ENCODE peak calls at places on chromosomes 2 and 18, in seven cellular contexts. One of them, this sample, is unnamed.

GRCh38 chr2:144694456-144694855 is 174.5 kb upstream of the ZEB2 start:
- DNase-seq in GM10248: no peak
- DNase-seq in neural crest cell: no peak
- DNase-seq in CD8-positive, alpha-beta T cell: no peak
- DNase-seq in nephron progenitor cell: no peak
- DNase-seq in Calu3: no peak
- DNase-seq in osteoblast: no peak
- DNase-seq in this sample: no peak

GRCh38 chr2:148814143-148814852 is 60.7 kb upstream of the KIF5C start:
- DNase-seq in GM10248: no peak
- DNase-seq in neural crest cell: no peak
- DNase-seq in CD8-positive, alpha-beta T cell: no peak
- DNase-seq in nephron progenitor cell: no peak
- DNase-seq in Calu3: peak
- DNase-seq in osteoblast: no peak
- DNase-seq in this sample: no peak

GRCh38 chr2:62672601-62673000 is 32.9 kb upstream of the EHBP1 start:
- DNase-seq in GM10248: no peak
- DNase-seq in neural crest cell: no peak
- DNase-seq in CD8-positive, alpha-beta T cell: no peak
- DNase-seq in nephron progenitor cell: peak
- DNase-seq in Calu3: peak
- DNase-seq in osteoblast: peak
- DNase-seq in this sample: no peak

GRCh38 chr2:9430316-9431293 is 7.2 kb downstream of the CPSF3 start:
- DNase-seq in GM10248: no peak
- DNase-seq in neural crest cell: no peak
- DNase-seq in CD8-positive, alpha-beta T cell: no peak
- DNase-seq in nephron progenitor cell: no peak
- DNase-seq in Calu3: no peak
- DNase-seq in osteoblast: no peak
- DNase-seq in this sample: no peak

GRCh38 chr2:25618676-25619075 is 54.7 kb downstream of the DTNB start:
- DNase-seq in GM10248: no peak
- DNase-seq in neural crest cell: no peak
- DNase-seq in CD8-positive, alpha-beta T cell: no peak
- DNase-seq in nephron progenitor cell: no peak
- DNase-seq in Calu3: peak
- DNase-seq in osteoblast: peak
- DNase-seq in this sample: no peak

GRCh38 chr2:177843188-177843587 is 229.4 kb downstream of the PDE11A start:
- DNase-seq in GM10248: no peak
- DNase-seq in neural crest cell: no peak
- DNase-seq in CD8-positive, alpha-beta T cell: no peak
- DNase-seq in nephron progenitor cell: no peak
- DNase-seq in Calu3: no peak
- DNase-seq in osteoblast: no peak
- DNase-seq in this sample: no peak

GRCh38 chr2:39492095-39492590 is 55.1 kb upstream of the MAP4K3 start:
- DNase-seq in GM10248: peak
- DNase-seq in neural crest cell: no peak
- DNase-seq in CD8-positive, alpha-beta T cell: no peak
- DNase-seq in nephron progenitor cell: no peak
- DNase-seq in Calu3: peak
- DNase-seq in osteoblast: peak
- DNase-seq in this sample: no peak

GRCh38 chr2:96262306-96262705 is 3.5 kb downstream of the TMEM127 start:
- DNase-seq in GM10248: no peak
- DNase-seq in neural crest cell: no peak
- DNase-seq in CD8-positive, alpha-beta T cell: no peak
- DNase-seq in nephron progenitor cell: no peak
- DNase-seq in Calu3: no peak
- DNase-seq in osteoblast: no peak
- DNase-seq in this sample: no peak

GRCh38 chr2:227147023-227147422 is 17.0 kb downstream of the COL4A4 start:
- DNase-seq in GM10248: no peak
- DNase-seq in neural crest cell: no peak
- DNase-seq in CD8-positive, alpha-beta T cell: no peak
- DNase-seq in nephron progenitor cell: no peak
- DNase-seq in Calu3: no peak
- DNase-seq in osteoblast: no peak
- DNase-seq in this sample: no peak

GRCh38 chr18:10197097-10197496 is 257.3 kb upstream of the APCDD1 start:
- DNase-seq in GM10248: no peak
- DNase-seq in neural crest cell: no peak
- DNase-seq in CD8-positive, alpha-beta T cell: no peak
- DNase-seq in nephron progenitor cell: no peak
- DNase-seq in Calu3: peak
- DNase-seq in osteoblast: no peak
- DNase-seq in this sample: no peak

GRCh38 chr18:57447154-57447621 is 12.0 kb downstream of the ONECUT2 start:
- DNase-seq in GM10248: no peak
- DNase-seq in neural crest cell: peak
- DNase-seq in CD8-positive, alpha-beta T cell: no peak
- DNase-seq in nephron progenitor cell: peak
- DNase-seq in Calu3: peak
- DNase-seq in osteoblast: peak
- DNase-seq in this sample: peak

GRCh38 chr18:48855422-48856377 is 95.1 kb downstream of the SMAD7 start:
- DNase-seq in GM10248: no peak
- DNase-seq in neural crest cell: no peak
- DNase-seq in CD8-positive, alpha-beta T cell: no peak
- DNase-seq in nephron progenitor cell: no peak
- DNase-seq in Calu3: no peak
- DNase-seq in osteoblast: no peak
- DNase-seq in this sample: no peak

GRCh38 chr2:64722645-64723044 is 68.9 kb upstream of the SERTAD2 start:
- DNase-seq in GM10248: no peak
- DNase-seq in neural crest cell: no peak
- DNase-seq in CD8-positive, alpha-beta T cell: no peak
- DNase-seq in nephron progenitor cell: no peak
- DNase-seq in Calu3: no peak
- DNase-seq in osteoblast: no peak
- DNase-seq in this sample: no peak

GRCh38 chr2:78431241-78431640 is 594.3 kb upstream of the REG3G start:
- DNase-seq in GM10248: no peak
- DNase-seq in neural crest cell: no peak
- DNase-seq in CD8-positive, alpha-beta T cell: no peak
- DNase-seq in nephron progenitor cell: no peak
- DNase-seq in Calu3: no peak
- DNase-seq in osteoblast: no peak
- DNase-seq in this sample: no peak
- TF ChIP-seq CTCF in GM10248: no peak
- TF ChIP-seq CTCF in neural crest cell: no peak
- TF ChIP-seq CTCF in CD8-positive, alpha-beta T cell: no peak
- TF ChIP-seq CTCF in nephron progenitor cell: no peak
- TF ChIP-seq CTCF in Calu3: no peak
- TF ChIP-seq CTCF in osteoblast: no peak
- TF ChIP-seq CTCF in this sample: no peak

GRCh38 chr18:58671122-58671940 is at the start of gene MALT1:
- DNase-seq in GM10248: peak
- DNase-seq in neural crest cell: peak
- DNase-seq in CD8-positive, alpha-beta T cell: peak
- DNase-seq in nephron progenitor cell: peak
- DNase-seq in Calu3: peak
- DNase-seq in osteoblast: peak
- DNase-seq in this sample: peak
- TF ChIP-seq CTCF in GM10248: peak
- TF ChIP-seq CTCF in neural crest cell: peak
- TF ChIP-seq CTCF in CD8-positive, alpha-beta T cell: no peak
- TF ChIP-seq CTCF in nephron progenitor cell: no peak
- TF ChIP-seq CTCF in Calu3: no peak
- TF ChIP-seq CTCF in osteoblast: no peak
- TF ChIP-seq CTCF in this sample: no peak

GRCh38 chr2:201244829-201245228 is 15.5 kb upstream of the CASP8 start:
- DNase-seq in GM10248: no peak
- DNase-seq in neural crest cell: no peak
- DNase-seq in CD8-positive, alpha-beta T cell: no peak
- DNase-seq in nephron progenitor cell: no peak
- DNase-seq in Calu3: no peak
- DNase-seq in osteoblast: no peak
- DNase-seq in this sample: no peak
- TF ChIP-seq CTCF in GM10248: no peak
- TF ChIP-seq CTCF in neural crest cell: no peak
- TF ChIP-seq CTCF in CD8-positive, alpha-beta T cell: no peak
- TF ChIP-seq CTCF in nephron progenitor cell: no peak
- TF ChIP-seq CTCF in Calu3: no peak
- TF ChIP-seq CTCF in osteoblast: no peak
- TF ChIP-seq CTCF in this sample: no peak

GRCh38 chr2:239361311-239361642 is 39.5 kb downstream of the HDAC4 start:
- DNase-seq in GM10248: no peak
- DNase-seq in neural crest cell: no peak
- DNase-seq in CD8-positive, alpha-beta T cell: no peak
- DNase-seq in nephron progenitor cell: no peak
- DNase-seq in Calu3: no peak
- DNase-seq in osteoblast: no peak
- DNase-seq in this sample: no peak
- TF ChIP-seq CTCF in GM10248: no peak
- TF ChIP-seq CTCF in neural crest cell: peak
- TF ChIP-seq CTCF in CD8-positive, alpha-beta T cell: no peak
- TF ChIP-seq CTCF in nephron progenitor cell: peak
- TF ChIP-seq CTCF in Calu3: no peak
- TF ChIP-seq CTCF in osteoblast: peak
- TF ChIP-seq CTCF in this sample: no peak

DNA sequence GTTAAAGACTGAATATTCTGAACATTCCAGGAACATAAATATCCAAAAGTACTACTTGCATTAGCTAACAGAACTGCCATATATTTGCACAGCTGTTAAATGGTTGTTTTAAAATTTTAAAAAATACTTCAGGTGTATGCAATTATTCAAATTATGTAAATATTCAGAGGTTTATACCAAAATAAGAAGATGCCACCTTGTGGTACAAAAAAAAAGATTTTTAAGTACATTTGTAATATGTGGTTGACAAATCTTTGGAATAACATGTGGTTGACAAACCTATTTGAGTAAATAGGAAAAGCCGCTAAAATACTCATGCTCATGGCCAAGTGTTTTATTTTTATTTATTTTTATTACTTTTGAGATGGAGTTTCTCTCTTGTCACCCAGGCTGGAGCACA is 439.8 kb upstream of the FANCL start:
- DNase-seq in GM10248: no peak
- DNase-seq in neural crest cell: no peak
- DNase-seq in CD8-positive, alpha-beta T cell: no peak
- DNase-seq in nephron progenitor cell: no peak
- DNase-seq in Calu3: no peak
- DNase-seq in osteoblast: peak
- DNase-seq in this sample: no peak
- TF ChIP-seq CTCF in GM10248: no peak
- TF ChIP-seq CTCF in neural crest cell: no peak
- TF ChIP-seq CTCF in CD8-positive, alpha-beta T cell: no peak
- TF ChIP-seq CTCF in nephron progenitor cell: no peak
- TF ChIP-seq CTCF in Calu3: no peak
- TF ChIP-seq CTCF in osteoblast: no peak
- TF ChIP-seq CTCF in this sample: peak

This sample was measured in glutamatergic neuron.